ENCODE peak calls at places on chromosomes 16 and 17, in four cellular contexts. S, B, Q and V are unnamed samples.
A peak's percentile ranks its signal among the peaks of the same experiment; 100 is the strongest.

GRCh38 chr17:10126554-10127493 is 71.6 kb downstream of the GAS7 start:
- DNase-seq in S (no peak), B (no peak), Q (no peak), V (no peak)

GRCh38 chr16:24497405-24497804 is 42.0 kb upstream of the RBBP6 start:
- DNase-seq in B (no peak), Q (no peak), S (no peak), V (no peak)

GRCh38 chr16:24010440-24011089 is 174.8 kb downstream of the PRKCB start:
- DNase-seq in Q (peak; percentile 60), S (peak; percentile 91), B (peak; percentile 19), V (peak; percentile 83)

GRCh38 chr16:10964891-10965326 is 20.5 kb downstream of the CLEC16A start:
- DNase-seq in S (no peak), B (no peak), Q (peak; percentile 94), V (no peak)

GRCh38 chr16:57977418-57978069 is 6.6 kb upstream of the CNGB1 start:
- DNase-seq in B (no peak), Q (no peak), S (no peak), V (no peak)

GRCh38 chr17:82399601-82400101 is 18.5 kb upstream of the HEXD start:
- DNase-seq in Q (no peak), B (no peak), S (no peak), V (no peak)

GRCh38 chr17:78676415-78677302 is 99.5 kb upstream of the DNAH17 start:
- DNase-seq in S (no peak), B (no peak), Q (no peak), V (peak; percentile 45)

GRCh38 chr17:79591014-79591590 is 19.7 kb downstream of the RBFOX3 start:
- DNase-seq in B (no peak), S (no peak), Q (no peak), V (no peak)

GRCh38 chr17:63445065-63445464 is 1.0 kb downstream of the CYB561 start:
- DNase-seq in S (no peak), B (no peak), Q (no peak), V (no peak)

GRCh38 chr16:9092282-9092962 is 978 bp downstream of the HAPSTR1 start:
- DNase-seq in B (no peak), S (peak; percentile 52), Q (no peak), V (peak; percentile 62)

GRCh38 chr17:79808763-79809529 is 12.1 kb upstream of the CBX8 start:
- DNase-seq in S (peak; percentile 64), B (no peak), Q (no peak), V (no peak)

GRCh38 chr17:80362428-80363119 is 52.4 kb upstream of the ENDOV start:
- DNase-seq in Q (no peak), B (peak; percentile 7), S (no peak), V (no peak)

GRCh38 chr17:50920041-50920410 is 53.9 kb upstream of the TOB1 start:
- DNase-seq in Q (no peak), S (no peak), B (no peak), V (no peak)

GRCh38 chr16:25523183-25523582 is 168.6 kb upstream of the HS3ST4 start:
- DNase-seq in S (no peak), Q (no peak), B (no peak), V (no peak)

GRCh38 chr16:85451646-85452363 is 161.3 kb upstream of the GSE1 start:
- DNase-seq in Q (no peak), S (no peak), B (no peak), V (no peak)

GRCh38 chr17:50721194-50722010 is 2.0 kb downstream of the LUC7L3 start:
- DNase-seq in S (peak; percentile 67), Q (no peak), B (no peak), V (no peak)

GRCh38 chr17:65287040-65287439 is 149.9 kb downstream of the RGS9 start:
- DNase-seq in B (no peak), Q (no peak), S (no peak), V (no peak)

GRCh38 chr16:80974649-80975376 is 31.9 kb downstream of the CMC2 start:
- DNase-seq in B (no peak), S (peak; percentile 24), Q (no peak), V (no peak)

GRCh38 chr17:40598021-40598927 is 33.0 kb upstream of the CCR7 start:
- DNase-seq in S (no peak), B (no peak), Q (no peak), V (no peak)

GRCh38 chr17:64507418-64507766 is 615 bp downstream of the CEP95 start:
- DNase-seq in Q (no peak), B (peak; percentile 61), S (peak; percentile 85), V (no peak)

GRCh38 chr17:73166731-73167581 is 2.1 kb downstream of the SSTR2 start:
- DNase-seq in S (no peak), Q (no peak), B (no peak), V (no peak)

GRCh38 chr16:450800-451512 is 25.5 kb downstream of the RAB11FIP3 start:
- DNase-seq in Q (no peak), B (no peak), S (no peak), V (no peak)

GRCh38 chr16:2148714-2149629 is 547 bp downstream of the RAB26 start:
- DNase-seq in S (peak; percentile 54), Q (no peak), B (no peak), V (no peak)

GRCh38 chr17:79832211-79833109 is 6.8 kb downstream of the CBX4 start:
- DNase-seq in S (no peak), B (no peak), Q (no peak), V (no peak)

GRCh38 chr17:17693253-17693954 is 12.1 kb downstream of the RAI1 start:
- DNase-seq in B (no peak), S (no peak), Q (no peak), V (peak; percentile 69)

GRCh38 chr16:25586826-25587225 is 104.9 kb upstream of the HS3ST4 start:
- DNase-seq in S (no peak), B (no peak), Q (no peak), V (no peak)

GRCh38 chr16:72739577-72739976 is 308.4 kb downstream of the ZFHX3 start:
- DNase-seq in Q (no peak), S (no peak), B (no peak), V (no peak)

GRCh38 chr17:57552114-57552601 is 192.9 kb downstream of the CCDC182 start:
- DNase-seq in S (peak; percentile 94), Q (no peak), B (no peak), V (no peak)
- TF ChIP-seq CTCF in S (peak; percentile 90), Q (peak; percentile 59), B (peak; percentile 60), V (peak; percentile 53)

GRCh38 chr17:48717367-48718161 is 4.8 kb downstream of the PRAC1 start:
- DNase-seq in Q (no peak), B (no peak), S (no peak), V (no peak)

GRCh38 chr17:48718781-48719641 is 3.3 kb downstream of the PRAC1 start:
- DNase-seq in Q (no peak), S (no peak), B (no peak), V (no peak)

GRCh38 chr17:48719642-48720262 is 2.6 kb downstream of the PRAC1 start:
- DNase-seq in S (no peak), B (no peak), Q (no peak), V (no peak)

GRCh38 chr17:48720263-48721008 is 1.9 kb downstream of the PRAC1 start:
- DNase-seq in S (no peak), B (no peak), Q (no peak), V (no peak)

GRCh38 chr17:48718162-48718780 is 4.0 kb downstream of the PRAC1 start:
- DNase-seq in B (no peak), Q (no peak), S (no peak), V (no peak)
- H3K4me3 ChIP-seq in B (peak overlapping the region; percentile 25), Q (no peak overlapping the region), S (no peak overlapping the region), V (no peak overlapping the region)

GRCh38 chr17:18988546-18989173 is 15.9 kb downstream of the FAM83G start:
- DNase-seq in B (no peak), S (no peak), Q (no peak), V (no peak)
- TF ChIP-seq CTCF in B (no peak), S (no peak), Q (no peak), V (no peak)

GRCh38 chr16:21663889-21664647 is at the start of gene OTOA:
- DNase-seq in S (no peak), Q (no peak), B (no peak), V (no peak)
- H3K4me3 ChIP-seq in S (no peak within 1 kb of the TSS), Q (no peak within 1 kb of the TSS), B (no peak within 1 kb of the TSS), V (peak within 1 kb of the TSS; percentile 44)

GRCh38 chr16:48862087-48862532 is 252.1 kb upstream of the N4BP1 start:
- DNase-seq in S (no peak), B (peak; percentile 88), Q (no peak), V (no peak)
- TF ChIP-seq CTCF in S (peak; percentile 26), B (peak; percentile 50), Q (peak; percentile 22), V (no peak)

GRCh38 chr17:7888184-7888920 is at the start of gene CHD3:
- DNase-seq in Q (no peak), B (no peak), S (no peak), V (no peak)

GRCh38 chr17:7887482-7888183 is 956 bp upstream of the CHD3 start:
- DNase-seq in S (peak; percentile 90), B (peak; percentile 95), Q (peak; percentile 75), V (peak; percentile 93)

GRCh38 chr17:7886227-7887037 is 2.2 kb upstream of the CHD3 start:
- DNase-seq in Q (no peak), B (no peak), S (peak; percentile 47), V (no peak)

GRCh38 chr17:7887038-7887481 is 1.5 kb upstream of the CHD3 start:
- DNase-seq in S (no peak), Q (no peak), B (no peak), V (no peak)

DNA sequence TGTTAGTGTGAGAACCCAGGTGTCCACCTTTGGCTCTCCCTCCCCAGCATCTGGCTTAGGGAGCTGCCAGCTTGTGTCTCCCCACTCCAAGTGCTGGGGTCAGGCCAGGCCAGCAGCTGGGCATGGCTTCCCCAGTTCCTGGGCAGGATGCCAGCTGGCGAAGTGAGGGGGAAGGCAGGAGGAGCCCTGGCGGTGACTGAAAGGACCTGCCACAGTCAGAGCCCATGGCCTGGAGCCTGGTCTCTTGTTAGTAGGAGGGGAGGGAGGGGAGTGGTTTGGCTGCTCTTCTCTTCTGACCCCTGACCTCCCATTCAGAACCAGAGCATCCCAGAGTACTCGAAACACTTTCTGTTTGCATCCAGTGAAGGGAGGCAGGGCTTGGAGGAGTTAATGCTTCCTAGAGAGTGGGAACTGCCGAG is 586 bp downstream of the CHD3 start:
- DNase-seq in Q (no peak), S (no peak), B (peak; percentile 72), V (peak; percentile 94)
- H3K4me3 ChIP-seq in Q (peak overlapping the region; percentile 88), S (no peak overlapping the region), B (peak overlapping the region; percentile 78), V (peak overlapping the region; percentile 76)

GRCh38 chr16:67028555-67029248 is at the start of gene CBFB:
- DNase-seq in B (peak; percentile 52), S (peak; percentile 94), Q (peak; percentile 75), V (peak; percentile 86)
- TF ChIP-seq CTCF in B (no peak), S (peak; percentile 53), Q (no peak), V (no peak)

DNA sequence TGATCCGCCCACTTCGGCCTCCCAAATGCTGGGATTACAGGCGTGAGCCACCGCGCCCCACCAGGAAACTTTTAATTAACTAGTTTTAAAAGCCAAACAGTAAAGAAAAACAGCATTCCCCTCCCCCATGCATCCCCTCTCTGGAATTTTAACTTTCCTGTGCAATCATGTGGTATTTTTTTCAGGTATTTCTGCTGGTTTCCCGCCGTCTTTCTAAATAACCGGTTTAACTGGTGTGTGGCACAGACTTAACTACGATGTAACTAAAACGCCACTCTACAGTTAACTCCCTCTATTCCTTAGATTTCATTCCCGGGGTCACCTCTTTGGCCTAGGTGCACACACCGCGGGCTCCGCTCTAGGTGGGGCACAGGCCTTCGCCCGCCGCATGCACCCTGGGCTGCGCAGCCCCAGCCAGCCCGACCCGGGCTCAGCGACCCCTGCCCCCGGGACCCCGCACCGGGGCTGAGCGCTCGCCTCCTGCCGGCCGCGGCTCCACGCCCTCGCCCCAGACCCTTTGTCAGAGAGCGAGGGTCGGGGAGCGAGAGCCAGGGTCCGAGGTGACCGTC is 15.1 kb upstream of the UTP6 start:
- DNase-seq in B (no peak), Q (no peak), S (no peak), V (no peak)
- H3K4me3 ChIP-seq in B (no peak overlapping the region), Q (no peak overlapping the region), S (no peak overlapping the region), V (no peak overlapping the region)